ENCODE peak calls at places on chromosomes 12 and 14, in eight cellular contexts. X is stimulated activated CD4-positive, alpha-beta T cell treated with anti-CD3 and anti-CD28 coated beads, TNF-alpha, amount 100 ng/mL, for 24 hours; M is activated CD4-positive, alpha-beta T cell treated with anti-CD3 and anti-CD28 coated beads for 1 hour; C is activated naive CD8-positive, alpha-beta T cell treated with anti-CD3 and anti-CD28 coated beads for 36 hours; P is WTC11; O is mesenchymal stem cell; S is ovary; A is glutamatergic neuron. I is an unnamed sample.
A peak's percentile ranks its signal among the peaks of the same experiment; 100 is the strongest.

GRCh38 chr12:76462668-76463224 is 96.8 kb downstream of the OSBPL8 start:
- DNase-seq in X (no peak), M (no peak), C (no peak), P (no peak), O (peak; percentile 57), S (no peak), A (no peak), I (no peak)

GRCh38 chr14:69571879-69572633 is 2.6 kb downstream of the CCDC177 start:
- DNase-seq in X (no peak), M (no peak), C (peak; percentile 38), P (peak; percentile 61), O (no peak), S (peak; percentile 54), A (peak; percentile 64), I (no peak)

GRCh38 chr12:54370218-54370730 is 6.0 kb upstream of the GPR84 start:
- DNase-seq in X (no peak), M (no peak), C (no peak), P (peak; percentile 89), O (peak; percentile 85), S (peak; percentile 90), A (peak; percentile 89), I (peak; percentile 36)

GRCh38 chr14:49461529-49462401 is 124.4 kb downstream of the RPS29 start:
- DNase-seq in X (peak; percentile 52), M (peak; percentile 9), C (peak; percentile 22), P (peak; percentile 31), O (peak; percentile 77), S (no peak), A (no peak), I (no peak)

GRCh38 chr14:52279405-52279804 is 11.9 kb downstream of the PTGDR start:
- DNase-seq in X (no peak), M (no peak), C (no peak), P (no peak), O (peak; percentile 39), S (no peak), A (no peak), I (no peak)

GRCh38 chr12:6084261-6084968 is 40.1 kb downstream of the VWF start:
- DNase-seq in X (no peak), M (no peak), C (no peak), P (no peak), O (peak; percentile 62), S (no peak), A (peak; percentile 56), I (no peak)

GRCh38 chr12:93315907-93316622 is 61.7 kb upstream of the NUDT4 start:
- DNase-seq in X (no peak), M (no peak), C (no peak), P (no peak), O (no peak), S (no peak), A (no peak), I (no peak)

GRCh38 chr14:104787736-104788532 is 7.6 kb downstream of the AKT1 start:
- DNase-seq in X (no peak), M (no peak), C (no peak), P (no peak), O (no peak), S (no peak), A (peak; percentile 28), I (no peak)

GRCh38 chr12:127162902-127163301 is 1104.1 kb upstream of the TMEM132C start:
- DNase-seq in X (peak; percentile 12), M (no peak), C (peak; percentile 56), P (no peak), O (peak; percentile 55), S (no peak), A (no peak), I (peak; percentile 30)

I was measured in stimulated activated CD8-positive, alpha-beta memory T cell treated with anti-CD3 and anti-CD28 coated beads, Interleukin-15, amount 100 ng/mL, for 48 hours.